ENCODE peak calls at places on chromosomes 4 and X, in five cellular contexts. P is choroid plexus epithelial cell, B is cardiac muscle cell, Y is stomach, L is astrocyte of the cerebellum. Z is an unnamed sample.

GRCh38 chrX:11789809-11790208 is 31.8 kb downstream of the MSL3 start:
- DNase-seq in P (no peak), Y (no peak), L (no peak), B (no peak), Z (no peak)

GRCh38 chr4:47837582-47838294 is at the start of gene CORIN:
- DNase-seq in Y (no peak), B (peak), P (no peak), L (no peak), Z (peak)

GRCh38 chrX:43165343-43165920 is 387.5 kb upstream of the PPP1R2C start:
- DNase-seq in B (no peak), L (no peak), P (no peak), Y (no peak), Z (no peak)

GRCh38 chr4:94827481-94828110 is 69.8 kb downstream of the BMPR1B start:
- DNase-seq in Y (no peak), L (peak), P (peak), B (no peak), Z (peak)

GRCh38 chr4:41819621-41820020 is 71.1 kb upstream of the PHOX2B start:
- DNase-seq in Y (no peak), B (no peak), L (no peak), P (no peak), Z (no peak)

GRCh38 chrX:10015711-10016515 is 48.8 kb downstream of the CLDN34 start:
- DNase-seq in P (no peak), L (no peak), B (peak), Y (no peak), Z (no peak)

GRCh38 chrX:19670854-19671620 is 155.7 kb upstream of the MAP3K15 start:
- DNase-seq in L (peak), B (no peak), P (peak), Y (no peak), Z (peak)

GRCh38 chrX:45710081-45710801 is 509.6 kb upstream of the DIPK2B start:
- DNase-seq in B (no peak), Y (no peak), P (peak), L (peak), Z (peak)

GRCh38 chr4:27272264-27272663 is 411.6 kb downstream of the STIM2 start:
- DNase-seq in Y (no peak), L (no peak), P (no peak), B (no peak), Z (no peak)

GRCh38 chr4:14379148-14379547 is 623.1 kb upstream of the CPEB2 start:
- DNase-seq in B (no peak), P (peak), L (no peak), Y (no peak), Z (peak)

GRCh38 chr4:73224886-73225285 is 33.7 kb downstream of the ANKRD17 start:
- DNase-seq in P (no peak), L (no peak), Y (no peak), B (no peak), Z (no peak)

GRCh38 chr4:174709531-174709930 is 119.5 kb downstream of the GLRA3 start:
- DNase-seq in L (no peak), B (no peak), Y (no peak), P (peak), Z (no peak)

GRCh38 chrX:143165778-143166177 is 140.1 kb downstream of the SPANXN4 start:
- DNase-seq in P (no peak), B (no peak), Y (no peak), L (no peak), Z (no peak)

GRCh38 chr4:100372432-100372831 is 145.4 kb downstream of the EMCN start:
- DNase-seq in Y (no peak), L (no peak), P (peak), B (peak), Z (peak)

GRCh38 chrX:149453911-149454820 is 50.9 kb downstream of the IDS start:
- DNase-seq in L (no peak), P (no peak), Y (no peak), B (no peak), Z (peak)

GRCh38 chrX:37796805-37797204 is 16.9 kb downstream of the CYBB start:
- DNase-seq in Y (no peak), L (no peak), B (peak), P (no peak), Z (no peak)

GRCh38 chr4:155818639-155819038 is 47.4 kb downstream of the ASIC5 start:
- DNase-seq in B (no peak), L (no peak), P (peak), Y (no peak), Z (peak)

GRCh38 chr4:2927016-2927695 is 36.0 kb downstream of the NOP14 start:
- DNase-seq in L (no peak), Y (peak), P (no peak), B (no peak), Z (no peak)

GRCh38 chr4:118814901-118815300 is 21.0 kb downstream of the SEC24D start:
- DNase-seq in P (no peak), B (no peak), L (no peak), Y (no peak), Z (no peak)

GRCh38 chr4:36394352-36394903 is 113.0 kb downstream of the DTHD1 start:
- DNase-seq in P (no peak), Y (no peak), L (no peak), B (no peak), Z (peak)

GRCh38 chr4:98482503-98482846 is 175.9 kb downstream of the TSPAN5 start:
- DNase-seq in Y (no peak), L (no peak), P (no peak), B (no peak), Z (no peak)

GRCh38 chr4:36046026-36046425 is 198.3 kb downstream of the ARAP2 start:
- DNase-seq in Y (no peak), L (no peak), B (no peak), P (no peak), Z (no peak)

GRCh38 chrX:16212024-16212423 is 44.7 kb downstream of the MAGEB17 start:
- DNase-seq in B (no peak), Y (no peak), P (peak), L (no peak), Z (peak)

GRCh38 chrX:40845331-40845911 is 110.1 kb upstream of the MED14 start:
- DNase-seq in P (peak), B (peak), Y (no peak), L (peak), Z (peak)

GRCh38 chr4:183081116-183081469 is 18.0 kb upstream of the WWC2 start:
- DNase-seq in Y (no peak), L (no peak), P (no peak), B (no peak), Z (no peak)

GRCh38 chr4:111108138-111108537 is 485.3 kb upstream of the PITX2 start:
- DNase-seq in B (no peak), P (no peak), Y (no peak), L (peak), Z (no peak)

GRCh38 chrX:19332983-19333382 is 10.7 kb upstream of the PDHA1 start:
- DNase-seq in B (no peak), P (peak), Y (no peak), L (no peak), Z (no peak)

GRCh38 chrX:20663287-20663686 is 396.6 kb upstream of the RPS6KA3 start:
- DNase-seq in P (no peak), Y (no peak), B (no peak), L (no peak), Z (no peak)

GRCh38 chr4:2794707-2795557 is 2.0 kb downstream of the SH3BP2 start:
- DNase-seq in B (no peak), P (peak), Y (peak), L (no peak), Z (peak)

GRCh38 chrX:41799661-41800060 is 75.7 kb downstream of the GPR82 start:
- DNase-seq in P (no peak), L (no peak), Y (no peak), B (no peak), Z (no peak)

GRCh38 chrX:154541896-154542722 is 4.5 kb downstream of the G6PD start:
- DNase-seq in P (peak), B (no peak), L (peak), Y (peak), Z (peak)

GRCh38 chr4:65943076-65943475 is 272.8 kb upstream of the EPHA5 start:
- DNase-seq in Y (no peak), B (peak), L (peak), P (peak), Z (peak)

GRCh38 chr4:147057631-147057980 is 111.9 kb upstream of the TTC29 start:
- DNase-seq in Y (no peak), L (no peak), P (peak), B (no peak), Z (peak)

GRCh38 chr4:25949166-25949748 is 35.2 kb downstream of the SMIM20 start:
- DNase-seq in B (no peak), P (peak), Y (no peak), L (no peak), Z (no peak)

GRCh38 chr4:36773467-36773866 is 471.1 kb upstream of the NWD2 start:
- DNase-seq in B (no peak), P (no peak), L (no peak), Y (no peak), Z (no peak)

GRCh38 chrX:42021058-42021457 is 97.7 kb upstream of the CASK start:
- DNase-seq in P (no peak), Y (no peak), L (no peak), B (no peak), Z (no peak)

DNA sequence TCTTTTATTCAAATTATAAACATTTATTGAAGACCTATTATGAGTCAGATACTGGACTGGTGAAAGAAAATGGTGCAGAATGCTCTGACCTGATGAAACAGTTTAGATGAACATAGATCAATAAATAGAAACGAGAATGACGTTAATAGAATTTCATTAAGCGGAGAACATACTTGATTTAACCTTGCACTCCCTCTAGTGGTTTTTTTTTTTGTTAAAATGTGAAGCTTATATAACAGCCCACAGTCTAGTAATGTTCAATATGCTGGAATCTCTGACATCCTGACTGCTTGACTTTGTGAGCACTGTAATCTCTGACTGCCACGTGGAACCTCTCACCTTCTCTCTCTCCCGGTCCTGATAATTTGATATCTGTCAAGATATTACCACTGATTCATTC is 32.3 kb downstream of the HDAC8 start:
- DNase-seq in Y (no peak), L (peak), B (peak), P (peak), Z (peak)
- TF ChIP-seq CTCF in Y (no peak), L (peak), B (peak), P (peak), Z (no peak)

GRCh38 chr4:77473509-77473908 is 132.1 kb upstream of the CXCL13 start:
- DNase-seq in B (no peak), P (peak), L (no peak), Y (no peak), Z (peak)
- TF ChIP-seq CTCF in B (peak), P (peak), L (peak), Y (no peak), Z (peak)

GRCh38 chrX:2607113-2607512 is 84.0 kb upstream of the CD99 start:
- DNase-seq in Y (no peak), B (no peak), L (no peak), P (no peak), Z (no peak)

GRCh38 chrX:2610246-2611170 is 80.6 kb upstream of the CD99 start:
- DNase-seq in P (peak), Y (no peak), L (no peak), B (no peak), Z (no peak)

GRCh38 chrX:2614911-2615310 is 76.2 kb upstream of the CD99 start:
- DNase-seq in B (peak), P (peak), L (peak), Y (no peak), Z (peak)

GRCh38 chrX:2608638-2609430 is 82.3 kb upstream of the CD99 start:
- DNase-seq in B (peak), L (peak), P (peak), Y (peak), Z (peak)

DNA sequence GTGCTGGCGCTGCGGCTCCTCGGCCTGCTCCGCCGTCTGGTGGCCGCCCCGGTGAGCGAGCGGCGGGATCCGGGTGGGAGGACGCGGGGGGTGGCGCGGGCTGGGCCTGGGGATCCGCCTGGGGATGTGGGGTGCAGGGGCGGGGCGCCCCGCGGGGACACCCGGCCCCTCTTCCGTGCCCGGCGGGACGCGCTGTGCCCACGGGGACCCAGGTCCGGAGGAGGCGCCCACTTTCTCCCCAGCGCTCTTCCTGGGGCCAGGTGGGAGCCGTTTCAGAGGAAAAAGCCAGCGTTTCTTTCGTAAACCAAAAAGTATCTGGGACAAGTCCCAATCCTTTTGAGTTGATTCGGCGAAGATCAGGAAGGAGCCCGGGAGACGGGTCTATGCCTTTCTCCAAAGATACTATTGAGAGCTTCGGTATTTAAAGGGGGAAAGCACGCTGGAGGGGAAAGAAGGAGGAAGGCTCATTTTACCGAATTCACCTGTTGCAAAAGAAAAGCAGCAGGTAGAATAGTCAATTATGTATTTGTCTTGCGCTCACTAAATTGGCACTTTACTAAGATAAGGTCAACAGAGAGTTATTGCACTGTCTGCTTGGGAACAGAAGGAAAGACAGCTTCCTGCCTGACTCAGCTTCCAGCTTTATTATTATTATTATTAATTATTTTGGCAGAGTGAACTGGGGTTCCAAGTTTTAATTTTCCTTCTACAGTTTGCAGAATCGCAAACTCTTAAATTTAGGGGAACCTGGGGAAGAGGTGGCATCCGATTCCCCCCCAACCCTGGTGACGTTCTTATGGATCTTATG is 81.5 kb upstream of the CD99 start:
- DNase-seq in B (no peak), Y (no peak), L (no peak), P (peak), Z (peak)
- TF ChIP-seq CTCF in B (no peak), Y (no peak), L (no peak), P (no peak), Z (no peak)

GRCh38 chr4:74751856-74752255 is 42.5 kb downstream of the BTC start:
- DNase-seq in L (no peak), B (no peak), P (no peak), Y (no peak), Z (no peak)
- TF ChIP-seq CTCF in L (no peak), B (no peak), P (no peak), Y (no peak), Z (no peak)

GRCh38 chrX:34927866-34928265 is 14.7 kb upstream of the FAM47B start:
- DNase-seq in B (no peak), Y (no peak), P (no peak), L (no peak), Z (peak)
- TF ChIP-seq CTCF in B (no peak), Y (no peak), P (no peak), L (no peak), Z (no peak)

GRCh38 chr4:4662230-4662629 is 120.4 kb upstream of the STX18 start:
- DNase-seq in B (no peak), Y (no peak), P (no peak), L (no peak), Z (no peak)
- TF ChIP-seq CTCF in B (no peak), Y (no peak), P (no peak), L (no peak), Z (no peak)

GRCh38 chrX:130704053-130705038 is 198.7 kb downstream of the ENOX2 start:
- DNase-seq in Y (no peak), P (peak), B (no peak), L (no peak), Z (peak)
- TF ChIP-seq CTCF in Y (no peak), P (no peak), B (no peak), L (no peak), Z (no peak)

GRCh38 chrX:108699368-108699767 is 37.0 kb downstream of the IRS4 start:
- DNase-seq in B (peak), Y (no peak), P (peak), L (peak), Z (peak)
- TF ChIP-seq CTCF in B (peak), Y (no peak), P (peak), L (peak), Z (peak)

DNA sequence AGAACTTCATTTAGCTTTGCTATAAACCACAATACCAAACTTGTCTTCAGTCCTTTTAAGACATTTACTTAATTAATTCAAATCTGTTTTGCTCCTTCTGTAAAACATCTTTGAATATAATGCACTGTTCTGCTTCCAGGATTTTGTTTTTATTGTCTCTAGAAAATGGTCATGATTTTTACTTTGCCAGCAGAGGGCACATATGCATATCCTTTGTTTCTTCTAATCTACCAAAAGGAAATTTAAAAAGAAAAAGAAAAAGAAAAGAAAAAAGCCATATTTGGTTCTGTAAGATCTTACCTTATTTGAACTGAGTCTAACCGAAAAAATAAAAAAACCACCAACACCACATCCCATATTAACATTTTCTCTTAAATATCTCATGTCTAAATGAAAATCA is 101.9 kb upstream of the CCSER1 start:
- DNase-seq in P (peak), Y (no peak), L (peak), B (peak), Z (peak)
- TF ChIP-seq CTCF in P (peak), Y (no peak), L (peak), B (peak), Z (peak)